ENCODE peak calls at places on chromosome 14, in nine cellular contexts. U is Calu3, H is endothelial cell of umbilical vein, N is AG09309, C is adrenal gland, R is astrocyte of the cerebellum, M is upper lobe of right lung, D is bronchial epithelial cell, F is dorsolateral prefrontal cortex. P is an unnamed sample.

GRCh38 chr14:31070431-31070830 is 44.3 kb upstream of the STRN3 start:
- DNase-seq in U (no peak), H (no peak), N (peak), C (no peak), R (peak), M (no peak), D (peak), F (no peak), P (no peak)

GRCh38 chr14:93171366-93171765 is 13.3 kb downstream of the MOAP1 start:
- DNase-seq in U (no peak), H (no peak), N (no peak), C (peak), R (no peak), M (peak), D (no peak), F (no peak), P (peak)

GRCh38 chr14:92649934-92650545 is 98.4 kb downstream of the LGMN start:
- DNase-seq in U (no peak), H (no peak), N (peak), C (peak), R (peak), M (peak), D (peak), F (peak), P (peak)

GRCh38 chr14:95220663-95221231 is 63.4 kb upstream of the DICER1 start:
- DNase-seq in U (no peak), H (no peak), N (no peak), C (no peak), R (peak), M (no peak), D (no peak), F (no peak), P (no peak)

GRCh38 chr14:101834387-101835165 is 73.1 kb downstream of the PPP2R5C start:
- DNase-seq in U (no peak), H (no peak), N (no peak), C (peak), R (no peak), M (no peak), D (no peak), F (no peak), P (no peak)

GRCh38 chr14:77125275-77126073 is 16.1 kb downstream of the ZDHHC22 start:
- DNase-seq in U (no peak), H (no peak), N (no peak), C (no peak), R (no peak), M (no peak), D (no peak), F (no peak), P (no peak)

GRCh38 chr14:60102389-60102788 is 10.7 kb downstream of the PCNX4 start:
- DNase-seq in U (no peak), H (no peak), N (peak), C (no peak), R (peak), M (no peak), D (peak), F (no peak), P (no peak)

GRCh38 chr14:71225108-71225507 is 317.8 kb downstream of the PCNX1 start:
- DNase-seq in U (no peak), H (no peak), N (no peak), C (no peak), R (no peak), M (no peak), D (no peak), F (no peak), P (no peak)

GRCh38 chr14:73295198-73295796 is 58.0 kb downstream of the PAPLN start:
- DNase-seq in U (peak), H (peak), N (no peak), C (no peak), R (peak), M (no peak), D (peak), F (no peak), P (no peak)

GRCh38 chr14:72810201-72810600 is 83.7 kb downstream of the DPF3 start:
- DNase-seq in U (no peak), H (no peak), N (no peak), C (no peak), R (no peak), M (no peak), D (peak), F (no peak), P (no peak)

GRCh38 chr14:64475585-64476273 is 10.4 kb downstream of the AKAP5 start:
- DNase-seq in U (no peak), H (no peak), N (no peak), C (no peak), R (no peak), M (no peak), D (no peak), F (no peak), P (no peak)

GRCh38 chr14:21015312-21015711 is 9.5 kb downstream of the NDRG2 start:
- DNase-seq in U (no peak), H (no peak), N (no peak), C (no peak), R (no peak), M (no peak), D (no peak), F (no peak), P (no peak)

GRCh38 chr14:39459795-39460478 is 27.7 kb upstream of the FBXO33 start:
- DNase-seq in U (no peak), H (no peak), N (no peak), C (no peak), R (no peak), M (no peak), D (peak), F (no peak), P (no peak)

GRCh38 chr14:61403411-61403810 is 82.0 kb downstream of the PRKCH start:
- DNase-seq in U (no peak), H (peak), N (no peak), C (no peak), R (no peak), M (no peak), D (no peak), F (no peak), P (no peak)

GRCh38 chr14:94048676-94049624 is 22.8 kb downstream of the OTUB2 start:
- DNase-seq in U (no peak), H (no peak), N (no peak), C (no peak), R (no peak), M (no peak), D (no peak), F (no peak), P (no peak)

GRCh38 chr14:72740966-72741835 is 152.7 kb downstream of the DPF3 start:
- DNase-seq in U (no peak), H (no peak), N (no peak), C (no peak), R (no peak), M (no peak), D (no peak), F (no peak), P (no peak)

GRCh38 chr14:102182190-102182589 is 42.5 kb downstream of the WDR20 start:
- DNase-seq in U (no peak), H (peak), N (peak), C (no peak), R (peak), M (no peak), D (peak), F (no peak), P (no peak)

GRCh38 chr14:61477845-61478438 is 156.6 kb downstream of the PRKCH start:
- DNase-seq in U (peak), H (peak), N (no peak), C (peak), R (no peak), M (peak), D (no peak), F (no peak), P (no peak)

GRCh38 chr14:45678163-45678562 is 425.2 kb upstream of the MIS18BP1 start:
- DNase-seq in U (no peak), H (no peak), N (no peak), C (no peak), R (no peak), M (no peak), D (peak), F (no peak), P (no peak)

GRCh38 chr14:87252103-87252502 is 740.9 kb downstream of the GALC start:
- DNase-seq in U (no peak), H (no peak), N (no peak), C (peak), R (no peak), M (no peak), D (peak), F (no peak), P (no peak)
- TF ChIP-seq CTCF in U (no peak), H (no peak), N (no peak), C (no peak), R (no peak), M (no peak), D (no peak), F (no peak), P (no peak)

GRCh38 chr14:50780393-50780792 is 50.6 kb downstream of the NIN start:
- DNase-seq in U (no peak), H (no peak), N (no peak), C (no peak), R (no peak), M (no peak), D (no peak), F (no peak), P (no peak)
- TF ChIP-seq CTCF in U (no peak), H (no peak), N (no peak), C (no peak), R (no peak), M (no peak), D (no peak), F (no peak), P (no peak)

DNA sequence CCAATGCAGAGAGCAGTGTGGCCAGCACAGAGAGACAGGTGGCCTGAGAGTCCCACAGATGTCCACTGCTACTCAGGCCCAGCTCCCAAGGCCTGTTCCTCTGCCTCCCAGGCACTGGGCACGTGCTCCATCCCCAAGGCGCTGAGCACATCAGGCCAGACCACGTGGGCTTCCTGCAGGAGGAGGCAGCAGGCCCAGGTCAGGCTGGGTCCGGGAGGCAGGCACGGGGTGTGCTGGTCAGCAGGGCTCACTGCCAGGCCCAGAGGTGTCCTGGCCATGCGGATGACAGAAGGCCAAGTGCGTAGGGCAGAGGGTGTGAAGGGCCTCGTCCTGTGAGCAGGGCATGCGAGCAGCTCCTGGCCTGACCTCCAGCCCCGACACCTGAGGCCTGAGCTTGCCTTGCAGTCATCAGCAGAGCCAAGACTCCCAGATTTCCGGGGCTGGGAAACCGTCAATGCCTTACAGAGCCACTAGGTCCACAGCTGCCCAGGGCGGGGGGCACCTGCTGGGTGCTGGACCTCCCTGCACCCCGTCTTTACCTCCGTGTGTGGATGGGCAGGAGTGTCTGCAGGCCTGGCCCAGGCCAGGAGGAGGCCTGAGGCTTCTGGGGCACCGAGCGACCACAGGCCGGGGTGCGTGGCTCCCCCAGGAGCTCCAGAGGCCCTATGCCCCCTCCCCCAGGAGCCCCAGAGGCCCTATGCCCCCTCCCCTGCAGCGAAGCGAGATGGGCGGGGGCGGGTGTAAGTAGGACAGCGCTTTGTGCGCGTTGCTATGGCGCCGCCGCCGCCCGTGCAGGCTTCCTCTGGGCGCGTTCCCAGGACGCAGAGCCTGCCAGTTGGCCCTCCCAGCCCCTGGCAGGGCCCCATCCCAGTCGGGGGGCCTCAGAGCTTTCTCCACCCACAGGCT is 15.0 kb downstream of the TRMT61A start:
- DNase-seq in U (no peak), H (no peak), N (no peak), C (no peak), R (no peak), M (no peak), D (no peak), F (peak), P (peak)
- TF ChIP-seq CTCF in U (no peak), H (no peak), N (no peak), C (no peak), R (no peak), M (no peak), D (no peak), F (no peak), P (no peak)

GRCh38 chr14:55843718-55844403 is 263.9 kb downstream of the KTN1 start:
- DNase-seq in U (no peak), H (peak), N (no peak), C (no peak), R (no peak), M (no peak), D (peak), F (no peak), P (no peak)
- TF ChIP-seq CTCF in U (no peak), H (peak), N (peak), C (no peak), R (no peak), M (peak), D (no peak), F (peak), P (peak)

GRCh38 chr14:76056128-76056527 is 70.6 kb downstream of the IFT43 start:
- DNase-seq in U (peak), H (no peak), N (no peak), C (no peak), R (no peak), M (no peak), D (no peak), F (no peak), P (no peak)
- TF ChIP-seq CTCF in U (no peak), H (peak), N (peak), C (no peak), R (peak), M (peak), D (peak), F (no peak), P (peak)

GRCh38 chr14:100110801-100111200 is 45.6 kb downstream of the EVL start:
- DNase-seq in U (no peak), H (no peak), N (no peak), C (no peak), R (no peak), M (peak), D (no peak), F (no peak), P (peak)
- TF ChIP-seq CTCF in U (no peak), H (no peak), N (no peak), C (no peak), R (no peak), M (no peak), D (no peak), F (no peak), P (no peak)

GRCh38 chr14:99133563-99134332 is 138.2 kb downstream of the BCL11B start:
- DNase-seq in U (no peak), H (no peak), N (no peak), C (no peak), R (no peak), M (peak), D (no peak), F (peak), P (no peak)
- TF ChIP-seq CTCF in U (no peak), H (no peak), N (no peak), C (no peak), R (no peak), M (no peak), D (no peak), F (no peak), P (no peak)

GRCh38 chr14:52015411-52016030 is 26.2 kb downstream of the RTRAF start:
- DNase-seq in U (no peak), H (peak), N (no peak), C (peak), R (no peak), M (no peak), D (peak), F (peak), P (no peak)
- TF ChIP-seq CTCF in U (peak), H (peak), N (peak), C (peak), R (peak), M (peak), D (peak), F (peak), P (peak)

GRCh38 chr14:68177728-68178127 is 358.1 kb downstream of the RAD51B start:
- DNase-seq in U (no peak), H (no peak), N (no peak), C (no peak), R (no peak), M (no peak), D (no peak), F (no peak), P (no peak)
- TF ChIP-seq CTCF in U (no peak), H (no peak), N (no peak), C (no peak), R (no peak), M (no peak), D (no peak), F (no peak), P (no peak)

GRCh38 chr14:88468396-88468795 is 82.9 kb downstream of the SPATA7 start:
- DNase-seq in U (no peak), H (peak), N (peak), C (no peak), R (peak), M (no peak), D (peak), F (no peak), P (no peak)

DNA sequence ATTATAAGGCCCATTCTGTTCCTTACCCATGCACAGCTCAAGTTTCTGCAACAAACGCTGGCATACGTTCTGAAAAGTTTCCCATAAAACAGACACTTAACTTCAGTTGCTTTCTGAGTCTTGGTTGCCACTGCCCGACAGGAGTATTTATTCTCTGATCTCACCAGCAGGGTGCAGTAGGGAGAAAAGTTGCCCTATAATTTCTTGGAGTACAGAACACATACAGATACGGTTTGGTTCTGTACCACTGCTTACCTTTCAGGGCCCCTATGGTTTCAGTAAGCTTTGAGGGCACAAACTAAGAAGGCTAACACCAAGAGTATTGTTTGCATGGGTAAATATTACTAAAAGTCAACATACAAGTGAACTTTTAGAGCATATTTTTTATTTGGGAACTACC is 77.9 kb downstream of the SPATA7 start:
- DNase-seq in U (peak), H (peak), N (no peak), C (no peak), R (no peak), M (no peak), D (peak), F (no peak), P (no peak)
- TF ChIP-seq CTCF in U (no peak), H (peak), N (peak), C (no peak), R (peak), M (peak), D (peak), F (peak), P (peak)